ENCODE peak calls at places on chromosomes 6 and 20, in four cellular contexts. O is cardiac muscle cell, W is pancreas, Q is HepG2. J is an unnamed sample. For H3K36me3, the result is how much of the 10 kb centered on the place peaks cover.

GRCh38 chr20:62571667-62572344 is 70.5 kb upstream of the SLCO4A1 start:
- DNase-seq in O (no peak), W (no peak), Q (peak), J (no peak)

GRCh38 chr6:152246554-152247337 is 390.4 kb downstream of the SYNE1 start:
- DNase-seq in O (peak), W (no peak), Q (no peak), J (no peak)

GRCh38 chr20:35523298-35523888 is 6.1 kb downstream of the C20orf173 start:
- DNase-seq in O (no peak), W (no peak), Q (peak), J (no peak)

GRCh38 chr6:25041676-25042598 is 106.2 kb upstream of the RIPOR2 start:
- DNase-seq in O (no peak), W (no peak), Q (no peak), J (no peak)

GRCh38 chr6:34535199-34535598 is 20.9 kb downstream of the SPDEF start:
- DNase-seq in O (no peak), W (no peak), Q (no peak), J (no peak)

GRCh38 chr6:101231606-101232235 is 161.8 kb upstream of the GRIK2 start:
- DNase-seq in O (no peak), W (no peak), Q (no peak), J (no peak)

GRCh38 chr6:166269301-166270039 is 38.7 kb downstream of the PRR18 start:
- DNase-seq in O (no peak), W (no peak), Q (no peak), J (no peak)

GRCh38 chr20:50824137-50824536 is 29.3 kb downstream of the BCAS4 start:
- DNase-seq in O (no peak), W (peak), Q (no peak), J (no peak)

GRCh38 chr20:63366658-63367360 is 5.7 kb upstream of the CHRNA4 start:
- DNase-seq in O (peak), W (no peak), Q (no peak), J (no peak)

GRCh38 chr20:58175425-58175824 is 53.0 kb downstream of the ANKRD60 start:
- DNase-seq in O (no peak), W (no peak), Q (no peak), J (no peak)

GRCh38 chr6:159729598-159729997 is 2.3 kb downstream of the WTAP start:
- DNase-seq in O (peak), W (no peak), Q (no peak), J (no peak)

GRCh38 chr6:67694127-67694526 is 941.0 kb upstream of the ADGRB3 start:
- DNase-seq in O (no peak), W (no peak), Q (peak), J (no peak)

GRCh38 chr6:36052092-36052491 is 24.5 kb downstream of the MAPK14 start:
- DNase-seq in O (no peak), W (no peak), Q (no peak), J (no peak)

GRCh38 chr20:61744691-61745396 is 320.8 kb downstream of the TAF4 start:
- DNase-seq in O (no peak), W (no peak), Q (no peak), J (no peak)

GRCh38 chr20:51327251-51327841 is 215.2 kb downstream of the NFATC2 start:
- DNase-seq in O (no peak), W (no peak), Q (no peak), J (no peak)

GRCh38 chr20:497979-498378 is 35.6 kb upstream of the TBC1D20 start:
- DNase-seq in O (no peak), W (no peak), Q (no peak), J (no peak)

GRCh38 chr6:43627008-43627825 is 1.8 kb downstream of the GTPBP2 start:
- DNase-seq in O (peak), W (peak), Q (peak), J (peak)

GRCh38 chr6:143034689-143035334 is 25.9 kb upstream of the AIG1 start:
- DNase-seq in O (no peak), W (no peak), Q (peak), J (peak)

GRCh38 chr6:41462980-41463930 is 82.9 kb upstream of the FOXP4 start:
- DNase-seq in O (peak), W (peak), Q (peak), J (peak)

GRCh38 chr20:36745234-36745926 is 510 bp downstream of the NDRG3 start:
- DNase-seq in O (peak), W (peak), Q (peak), J (peak)

GRCh38 chr6:163253556-163254213 is 160.8 kb upstream of the QKI start:
- DNase-seq in O (no peak), W (no peak), Q (no peak), J (no peak)

DNA sequence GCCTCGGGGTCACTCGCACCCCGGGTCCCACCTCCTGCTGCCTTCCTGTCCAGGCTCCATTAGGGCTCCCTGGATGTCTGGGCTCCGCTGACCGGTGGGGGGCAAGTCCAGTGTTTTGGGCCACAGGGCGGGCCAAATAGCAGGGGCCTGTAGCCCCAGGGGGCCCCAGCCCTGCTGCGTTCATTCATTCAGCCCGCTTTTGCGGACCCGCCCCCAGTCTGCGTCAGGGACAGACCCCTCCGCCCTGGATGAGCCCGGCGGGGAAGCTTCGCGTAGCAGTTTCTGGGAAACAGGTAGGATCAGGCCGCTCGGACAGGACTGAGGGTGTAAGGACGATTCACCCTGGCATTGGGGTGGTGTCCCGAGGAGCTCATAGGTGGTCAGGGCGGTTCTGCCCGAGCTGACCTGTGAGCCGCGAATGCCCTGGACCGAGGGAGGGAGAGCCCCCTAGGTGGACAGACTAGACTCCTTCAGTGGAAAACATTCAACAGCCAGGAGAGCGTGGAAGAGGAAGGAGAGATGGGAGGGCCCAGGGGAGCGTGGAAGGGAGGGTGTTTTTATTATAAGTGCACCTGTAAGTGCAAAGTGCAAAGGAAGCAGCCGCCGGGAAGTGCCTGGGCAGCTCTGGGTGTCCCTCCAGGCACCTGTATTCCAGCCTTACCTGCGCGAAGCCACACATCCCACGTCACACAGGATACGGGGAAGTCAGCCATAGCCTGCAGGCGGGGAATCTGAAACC is 619 bp downstream of the ENTPD6 start:
- DNase-seq in O (peak), W (peak), Q (peak), J (peak)
- H3K4me3 ChIP-seq in O (peak), W (peak), Q (peak), J (peak)

GRCh38 chr20:41353530-41353929 is 12.9 kb downstream of the LPIN3 start:
- DNase-seq in O (no peak), W (no peak), Q (no peak), J (no peak)

GRCh38 chr20:41352666-41353065 is 12.0 kb downstream of the LPIN3 start:
- DNase-seq in O (no peak), W (no peak), Q (no peak), J (no peak)

GRCh38 chr20:41349266-41349665 is 8.6 kb downstream of the LPIN3 start:
- DNase-seq in O (no peak), W (no peak), Q (no peak), J (no peak)

GRCh38 chr20:41349943-41350342 is 9.3 kb downstream of the LPIN3 start:
- DNase-seq in O (no peak), W (no peak), Q (no peak), J (no peak)

DNA sequence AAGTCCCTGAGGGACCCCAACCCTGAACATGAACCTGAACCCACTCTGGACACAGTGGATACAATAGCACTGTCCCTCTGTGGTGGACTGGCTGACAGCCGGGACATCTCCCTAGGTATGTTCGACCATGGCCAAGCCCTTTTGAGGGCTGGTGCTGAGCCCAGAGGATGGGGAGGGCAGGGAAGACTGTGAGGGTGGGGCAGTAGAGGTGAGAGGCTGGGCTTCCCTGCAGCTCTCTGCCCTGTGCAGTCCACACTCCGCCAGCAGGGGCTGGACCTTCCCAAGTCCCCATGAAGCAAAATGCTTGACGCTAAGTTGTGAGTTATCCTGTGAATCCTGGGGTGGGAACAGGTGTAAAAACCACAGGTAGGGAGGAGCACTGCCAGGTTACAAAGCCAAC is 11.5 kb downstream of the LPIN3 start:
- DNase-seq in O (no peak), W (no peak), Q (no peak), J (no peak)
- TF ChIP-seq CTCF in O (peak), W (no peak), Q (no peak), J (no peak)

GRCh38 chr6:154500769-154501171 is 9.7 kb downstream of the CNKSR3 start:
- DNase-seq in O (peak), W (no peak), Q (peak), J (no peak)
- H3K36me3 ChIP-seq in O (under half), W (under half), Q (under half), J (under half)

GRCh38 chr20:53579266-53579580 is 14.4 kb downstream of the ZNF217 start:
- DNase-seq in O (no peak), W (no peak), Q (no peak), J (no peak)

GRCh38 chr20:53579581-53580375 is 13.9 kb downstream of the ZNF217 start:
- DNase-seq in O (no peak), W (peak), Q (peak), J (peak)

GRCh38 chr20:53582574-53583351 is 10.9 kb downstream of the ZNF217 start:
- DNase-seq in O (no peak), W (peak), Q (peak), J (no peak)

GRCh38 chr20:53580376-53581111 is 13.1 kb downstream of the ZNF217 start:
- DNase-seq in O (no peak), W (peak), Q (no peak), J (no peak)

GRCh38 chr20:53581444-53582311 is 12.0 kb downstream of the ZNF217 start:
- DNase-seq in O (no peak), W (peak), Q (no peak), J (peak)
- H3K4me3 ChIP-seq in O (no peak), W (no peak), Q (no peak), J (no peak)

DNA sequence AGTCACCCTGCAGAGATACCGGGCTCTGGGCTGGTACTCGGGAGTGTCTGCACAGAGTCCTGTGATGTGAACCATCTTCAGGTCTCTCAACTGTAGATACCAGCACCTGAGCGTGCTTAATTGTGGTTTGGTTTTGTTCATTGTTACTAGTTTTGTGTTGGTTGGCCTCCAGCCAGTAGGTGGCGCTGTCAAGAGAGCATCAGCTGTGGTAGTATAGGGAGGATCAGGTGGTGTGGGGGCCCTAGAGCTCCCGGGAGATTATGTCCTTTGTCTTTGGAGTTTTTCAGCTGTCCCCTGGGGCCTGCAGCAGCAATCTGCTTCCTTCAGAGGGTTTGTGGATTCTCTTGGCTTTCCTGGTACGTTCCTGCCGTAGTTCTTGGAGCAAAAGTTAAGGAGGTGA is 67.9 kb downstream of the CDYL start:
- DNase-seq in O (no peak), W (no peak), Q (no peak), J (no peak)
- TF ChIP-seq CTCF in O (peak), W (no peak), Q (peak), J (no peak)

J was measured in mucosa of descending colon.